ENCODE peak calls at places on chromosomes 13 and 19, in four cellular contexts. K is kidney glomerular epithelial cell, E is NCI-H1694, Q is cardiac muscle cell. N is an unnamed sample.

GRCh38 chr19:44684892-44685847 is 13.8 kb upstream of the CEACAM16 start:
- DNase-seq in K (no peak), E (no peak), Q (peak), N (no peak)

GRCh38 chr13:37905736-37906135 is 36.2 kb upstream of the TRPC4 start:
- DNase-seq in K (no peak), E (no peak), Q (peak), N (no peak)

GRCh38 chr19:15702590-15702930 is 25.3 kb upstream of the OR10H2 start:
- DNase-seq in K (no peak), E (peak), Q (peak), N (peak)

GRCh38 chr13:28744091-28744536 is 25.3 kb upstream of the SLC46A3 start:
- DNase-seq in K (no peak), E (no peak), Q (peak), N (no peak)

GRCh38 chr13:23711355-23711754 is 141.1 kb downstream of the TNFRSF19 start:
- DNase-seq in K (no peak), E (no peak), Q (no peak), N (no peak)

GRCh38 chr13:35514801-35515502 is 38.5 kb upstream of the MAB21L1 start:
- DNase-seq in K (no peak), E (peak), Q (no peak), N (peak)

GRCh38 chr19:28686741-28687140 is 526.2 kb downstream of the UQCRFS1 start:
- DNase-seq in K (no peak), E (no peak), Q (no peak), N (no peak)

GRCh38 chr19:16824658-16825311 is 4.4 kb upstream of the SIN3B start:
- DNase-seq in K (peak), E (no peak), Q (peak), N (no peak)

N was measured in NCI-H524.